ENCODE peak calls at places on chromosomes 1 and 21, in nine cellular contexts. Z, S, J, T, H, C, Q, Y and E are unnamed samples.

GRCh38 chr1:13766906-13767564 is 67.0 kb downstream of the PRDM2 start:
- DNase-seq in T (peak; percentile 48), C (no peak), S (no peak), Y (no peak), H (no peak), J (no peak), Q (peak; percentile 19), Z (no peak), E (no peak)

GRCh38 chr1:53134961-53135734 is 7.3 kb downstream of the SLC1A7 start:
- DNase-seq in Z (peak; percentile 80), Q (peak; percentile 48), T (no peak), C (no peak), Y (no peak), H (no peak), S (no peak), J (no peak), E (no peak)

GRCh38 chr1:44924835-44925464 is 61.4 kb downstream of the EIF2B3 start:
- DNase-seq in C (no peak), T (peak; percentile 91), J (peak; percentile 75), H (no peak), Z (peak; percentile 45), S (no peak), Y (no peak), Q (peak; percentile 78), E (no peak)

GRCh38 chr1:208781391-208782035 is 537.3 kb upstream of the PLXNA2 start:
- DNase-seq in H (peak; percentile 98), T (no peak), Z (no peak), C (peak; percentile 31), Q (no peak), S (no peak), J (no peak), Y (no peak), E (no peak)

GRCh38 chr21:29431680-29432079 is 133.0 kb downstream of the BACH1 start:
- DNase-seq in S (no peak), Z (no peak), H (peak; percentile 14), Y (no peak), T (no peak), Q (no peak), C (no peak), J (no peak), E (no peak)

GRCh38 chr1:58964880-58965279 is 181.0 kb upstream of the JUN start:
- DNase-seq in C (no peak), Y (no peak), T (peak; percentile 82), Z (no peak), H (no peak), Q (peak; percentile 57), S (no peak), J (no peak), E (no peak)

GRCh38 chr1:208445710-208446702 is 201.8 kb upstream of the PLXNA2 start:
- DNase-seq in T (no peak), Z (no peak), C (no peak), Q (no peak), J (no peak), Y (no peak), S (no peak), H (no peak), E (no peak)

GRCh38 chr21:41361786-41362604 is at the start of gene MX2:
- DNase-seq in C (no peak), Q (peak; percentile 57), Z (peak; percentile 35), S (peak; percentile 88), T (peak; percentile 69), J (peak; percentile 93), Y (peak; percentile 59), H (no peak), E (peak; percentile 54)

GRCh38 chr1:37853157-37853556 is 6.2 kb downstream of the MTF1 start:
- DNase-seq in Q (no peak), T (no peak), Y (no peak), S (no peak), Z (no peak), J (no peak), H (no peak), C (no peak), E (no peak)

GRCh38 chr1:19385869-19386591 is 73.9 kb downstream of the SLC66A1 start:
- DNase-seq in H (no peak), C (no peak), Q (peak; percentile 47), T (peak; percentile 91), J (no peak), S (no peak), Z (no peak), Y (no peak), E (no peak)

GRCh38 chr1:199551967-199552565 is 475.4 kb upstream of the NR5A2 start:
- DNase-seq in C (peak; percentile 68), S (peak; percentile 21), Y (peak; percentile 14), Z (peak; percentile 50), H (peak; percentile 45), Q (peak; percentile 60), T (peak; percentile 88), J (peak; percentile 56), E (no peak)

GRCh38 chr1:45802343-45803298 is 791 bp upstream of the MAST2 start:
- DNase-seq in T (peak; percentile 99), Z (peak; percentile 95), S (peak; percentile 29), Q (peak; percentile 96), J (peak; percentile 97), H (peak; percentile 62), C (peak; percentile 91), Y (peak; percentile 24), E (no peak)

GRCh38 chr1:172477216-172477615 is 33.3 kb upstream of the PIGC start:
- DNase-seq in Z (no peak), Y (no peak), C (no peak), T (no peak), J (no peak), Q (no peak), H (no peak), S (no peak), E (no peak)

GRCh38 chr1:46131093-46131492 is 1.3 kb downstream of the PIK3R3 start:
- DNase-seq in J (no peak), Z (no peak), Y (no peak), S (no peak), C (no peak), T (peak; percentile 34), H (peak; percentile 17), Q (no peak), E (no peak)

GRCh38 chr1:33517596-33518250 is 45.3 kb downstream of the ZSCAN20 start:
- DNase-seq in T (no peak), J (no peak), Q (no peak), C (no peak), H (no peak), Z (no peak), Y (no peak), S (no peak), E (no peak)

GRCh38 chr1:205528887-205529825 is 24.7 kb downstream of the CDK18 start:
- DNase-seq in S (peak; percentile 81), J (peak; percentile 85), Z (peak; percentile 11), C (peak; percentile 89), T (peak; percentile 70), Q (peak; percentile 48), Y (peak; percentile 67), H (peak; percentile 47), E (peak; percentile 82)

GRCh38 chr1:51190996-51191395 is 45.1 kb upstream of the RNF11 start:
- DNase-seq in Z (no peak), H (no peak), Q (no peak), Y (no peak), J (no peak), T (no peak), S (no peak), C (no peak), E (no peak)

GRCh38 chr21:29056538-29057050 is 16.9 kb downstream of the CCT8 start:
- DNase-seq in J (no peak), Z (no peak), H (no peak), T (no peak), C (no peak), S (no peak), Q (no peak), Y (no peak), E (no peak)

GRCh38 chr1:207824691-207825090 is 72.8 kb downstream of the CD46 start:
- DNase-seq in H (no peak), J (no peak), S (no peak), T (peak; percentile 59), C (no peak), Z (peak; percentile 35), Q (peak; percentile 82), Y (no peak), E (no peak)

GRCh38 chr1:7327849-7328248 is 443.2 kb upstream of the VAMP3 start:
- DNase-seq in Q (no peak), J (no peak), S (no peak), Z (no peak), Y (no peak), T (no peak), H (no peak), C (no peak), E (no peak)

GRCh38 chr1:8702121-8702520 is 115.3 kb downstream of the RERE start:
- DNase-seq in S (peak; percentile 29), Y (no peak), Q (peak; percentile 21), C (peak; percentile 76), Z (peak; percentile 31), H (peak; percentile 60), J (peak; percentile 70), T (peak; percentile 32), E (no peak)

GRCh38 chr1:218259800-218260199 is 25.3 kb upstream of the RRP15 start:
- DNase-seq in C (peak; percentile 7), Q (no peak), Y (no peak), H (peak; percentile 72), T (peak; percentile 18), S (no peak), J (peak; percentile 18), Z (peak; percentile 25), E (no peak)

GRCh38 chr1:161816201-161816600 is 50.1 kb downstream of the ATF6 start:
- DNase-seq in Q (peak; percentile 66), Z (no peak), C (no peak), H (peak; percentile 55), T (peak; percentile 90), S (no peak), Y (no peak), J (no peak), E (no peak)

GRCh38 chr1:110850145-110850544 is 22.8 kb upstream of the CD53 start:
- DNase-seq in Z (no peak), Q (no peak), T (no peak), J (no peak), Y (no peak), H (no peak), S (no peak), C (no peak), E (no peak)

GRCh38 chr1:209879539-209879938 is 51.8 kb downstream of the UTP25 start:
- DNase-seq in Q (peak; percentile 49), J (peak; percentile 67), H (peak; percentile 75), Z (peak; percentile 87), T (no peak), Y (no peak), S (no peak), C (no peak), E (no peak)

GRCh38 chr1:248753715-248754280 is 1.8 kb downstream of the LYPD8 start:
- DNase-seq in J (no peak), H (no peak), Z (no peak), S (no peak), Q (no peak), Y (no peak), C (no peak), T (no peak), E (no peak)

GRCh38 chr1:74629283-74629682 is 44.3 kb downstream of the ERICH3 start:
- DNase-seq in H (no peak), J (no peak), S (no peak), Y (no peak), Q (no peak), Z (no peak), T (no peak), C (no peak), E (no peak)

GRCh38 chr1:16163882-16164820 is 8.3 kb upstream of the EPHA2 start:
- DNase-seq in Y (no peak), C (no peak), J (peak; percentile 96), Q (peak; percentile 92), T (peak; percentile 96), Z (peak; percentile 98), S (no peak), H (peak; percentile 93), E (no peak)

GRCh38 chr1:8584316-8584715 is 233.1 kb downstream of the RERE start:
- DNase-seq in C (no peak), S (no peak), Q (no peak), T (no peak), Y (no peak), J (no peak), Z (no peak), H (no peak), E (no peak)

GRCh38 chr1:9643351-9644256 is 7.9 kb upstream of the PIK3CD start:
- DNase-seq in J (no peak), Q (no peak), Y (no peak), Z (no peak), C (no peak), T (no peak), H (no peak), S (no peak), E (no peak)

GRCh38 chr1:53669511-53670191 is 69.3 kb downstream of the GLIS1 start:
- DNase-seq in Q (no peak), J (no peak), C (no peak), S (no peak), H (no peak), Y (no peak), T (no peak), Z (no peak), E (no peak)